ENCODE peak calls at places on chromosomes 5 and 9, in four cellular contexts. One of them, this sample, is unnamed.

GRCh38 chr9:133815781-133816180 is 77.6 kb upstream of the SARDH start:
- DNase-seq in LNCaP clone FGC: no peak
- DNase-seq in tibial nerve: no peak
- DNase-seq in fibroblast of the aortic adventitia: no peak
- DNase-seq in this sample: no peak

GRCh38 chr5:127229185-127229889 is 61.3 kb upstream of the MEGF10 start:
- DNase-seq in tibial nerve: peak; percentile 10
- DNase-seq in fibroblast of the aortic adventitia: peak; percentile 25
- DNase-seq in LNCaP clone FGC: no peak
- DNase-seq in this sample: peak; percentile 74

GRCh38 chr9:90611568-90611967 is 31.1 kb downstream of the DIRAS2 start:
- DNase-seq in fibroblast of the aortic adventitia: no peak
- DNase-seq in tibial nerve: no peak
- DNase-seq in LNCaP clone FGC: no peak
- DNase-seq in this sample: no peak

GRCh38 chr9:97710356-97711222 is 13.4 kb upstream of the XPA start:
- DNase-seq in LNCaP clone FGC: peak; percentile 27
- DNase-seq in tibial nerve: peak; percentile 47
- DNase-seq in fibroblast of the aortic adventitia: peak; percentile 78
- DNase-seq in this sample: peak; percentile 76

GRCh38 chr5:157599565-157599964 is 24.0 kb upstream of the ADAM19 start:
- DNase-seq in tibial nerve: no peak
- DNase-seq in LNCaP clone FGC: no peak
- DNase-seq in fibroblast of the aortic adventitia: no peak
- DNase-seq in this sample: no peak

GRCh38 chr9:122777935-122778671 is 10.6 kb upstream of the OR5C1 start:
- DNase-seq in fibroblast of the aortic adventitia: no peak
- DNase-seq in tibial nerve: no peak
- DNase-seq in LNCaP clone FGC: no peak
- DNase-seq in this sample: peak; percentile 28

GRCh38 chr5:163318707-163319106 is 118.7 kb upstream of the CCNG1 start:
- DNase-seq in LNCaP clone FGC: no peak
- DNase-seq in fibroblast of the aortic adventitia: no peak
- DNase-seq in tibial nerve: no peak
- DNase-seq in this sample: no peak

GRCh38 chr9:109320338-109320733 is 523 bp downstream of the EPB41L4B start:
- DNase-seq in tibial nerve: no peak
- DNase-seq in LNCaP clone FGC: no peak
- DNase-seq in fibroblast of the aortic adventitia: no peak
- DNase-seq in this sample: no peak

GRCh38 chr9:118444403-118444802 is 740.2 kb downstream of the TLR4 start:
- DNase-seq in LNCaP clone FGC: no peak
- DNase-seq in tibial nerve: no peak
- DNase-seq in fibroblast of the aortic adventitia: no peak
- DNase-seq in this sample: no peak

GRCh38 chr5:143235423-143235822 is 168.1 kb downstream of the NR3C1 start:
- DNase-seq in LNCaP clone FGC: no peak
- DNase-seq in tibial nerve: peak; percentile 28
- DNase-seq in fibroblast of the aortic adventitia: peak; percentile 87
- DNase-seq in this sample: peak; percentile 91

GRCh38 chr9:131017067-131017466 is 8.1 kb downstream of the LAMC3 start:
- DNase-seq in fibroblast of the aortic adventitia: no peak
- DNase-seq in LNCaP clone FGC: no peak
- DNase-seq in tibial nerve: no peak
- DNase-seq in this sample: no peak

GRCh38 chr5:171966270-171966669 is 40.2 kb downstream of the FBXW11 start:
- DNase-seq in LNCaP clone FGC: no peak
- DNase-seq in tibial nerve: no peak
- DNase-seq in fibroblast of the aortic adventitia: no peak
- DNase-seq in this sample: no peak

GRCh38 chr5:143554194-143554717 is 150.8 kb upstream of the NR3C1 start:
- DNase-seq in tibial nerve: no peak
- DNase-seq in fibroblast of the aortic adventitia: peak; percentile 98
- DNase-seq in LNCaP clone FGC: no peak
- DNase-seq in this sample: peak; percentile 97

GRCh38 chr9:109487247-109487646 is 10.9 kb downstream of the PTPN3 start:
- DNase-seq in tibial nerve: no peak
- DNase-seq in LNCaP clone FGC: no peak
- DNase-seq in fibroblast of the aortic adventitia: no peak
- DNase-seq in this sample: peak; percentile 46

GRCh38 chr5:123438902-123439301 is 15.7 kb upstream of the CEP120 start:
- DNase-seq in tibial nerve: no peak
- DNase-seq in LNCaP clone FGC: peak; percentile 62
- DNase-seq in fibroblast of the aortic adventitia: no peak
- DNase-seq in this sample: peak; percentile 42

GRCh38 chr5:140868721-140869554 is at the start of gene PCDHA11:
- DNase-seq in tibial nerve: no peak
- DNase-seq in LNCaP clone FGC: no peak
- DNase-seq in fibroblast of the aortic adventitia: no peak
- DNase-seq in this sample: peak; percentile 15

GRCh38 chr9:137224850-137225694 is at the start of gene CYSRT1:
- DNase-seq in LNCaP clone FGC: no peak
- DNase-seq in tibial nerve: no peak
- DNase-seq in fibroblast of the aortic adventitia: no peak
- DNase-seq in this sample: peak; percentile 34

GRCh38 chr5:66440202-66440680 is 156.0 kb upstream of the MAST4 start:
- DNase-seq in LNCaP clone FGC: no peak
- DNase-seq in tibial nerve: no peak
- DNase-seq in fibroblast of the aortic adventitia: peak; percentile 99
- DNase-seq in this sample: peak; percentile 60

GRCh38 chr5:113474100-113474700 is 14.1 kb downstream of the MCC start:
- DNase-seq in LNCaP clone FGC: no peak
- DNase-seq in tibial nerve: no peak
- DNase-seq in fibroblast of the aortic adventitia: no peak
- DNase-seq in this sample: no peak

GRCh38 chr9:116939605-116940004 is 252.5 kb downstream of the TRIM32 start:
- DNase-seq in fibroblast of the aortic adventitia: peak; percentile 3
- DNase-seq in LNCaP clone FGC: no peak
- DNase-seq in tibial nerve: no peak
- DNase-seq in this sample: no peak

GRCh38 chr5:7815757-7816534 is 35.0 kb downstream of the CFAP90 start:
- DNase-seq in LNCaP clone FGC: peak; percentile 26
- DNase-seq in fibroblast of the aortic adventitia: peak; percentile 50
- DNase-seq in tibial nerve: peak; percentile 85
- DNase-seq in this sample: peak; percentile 50

GRCh38 chr5:51685399-51685798 is 302.2 kb downstream of the ISL1 start:
- DNase-seq in tibial nerve: no peak
- DNase-seq in fibroblast of the aortic adventitia: no peak
- DNase-seq in LNCaP clone FGC: no peak
- DNase-seq in this sample: no peak

GRCh38 chr9:129702563-129702962 is 37.1 kb downstream of the PRRX2 start:
- DNase-seq in tibial nerve: peak; percentile 52
- DNase-seq in fibroblast of the aortic adventitia: peak; percentile 91
- DNase-seq in LNCaP clone FGC: no peak
- DNase-seq in this sample: peak; percentile 89

DNA sequence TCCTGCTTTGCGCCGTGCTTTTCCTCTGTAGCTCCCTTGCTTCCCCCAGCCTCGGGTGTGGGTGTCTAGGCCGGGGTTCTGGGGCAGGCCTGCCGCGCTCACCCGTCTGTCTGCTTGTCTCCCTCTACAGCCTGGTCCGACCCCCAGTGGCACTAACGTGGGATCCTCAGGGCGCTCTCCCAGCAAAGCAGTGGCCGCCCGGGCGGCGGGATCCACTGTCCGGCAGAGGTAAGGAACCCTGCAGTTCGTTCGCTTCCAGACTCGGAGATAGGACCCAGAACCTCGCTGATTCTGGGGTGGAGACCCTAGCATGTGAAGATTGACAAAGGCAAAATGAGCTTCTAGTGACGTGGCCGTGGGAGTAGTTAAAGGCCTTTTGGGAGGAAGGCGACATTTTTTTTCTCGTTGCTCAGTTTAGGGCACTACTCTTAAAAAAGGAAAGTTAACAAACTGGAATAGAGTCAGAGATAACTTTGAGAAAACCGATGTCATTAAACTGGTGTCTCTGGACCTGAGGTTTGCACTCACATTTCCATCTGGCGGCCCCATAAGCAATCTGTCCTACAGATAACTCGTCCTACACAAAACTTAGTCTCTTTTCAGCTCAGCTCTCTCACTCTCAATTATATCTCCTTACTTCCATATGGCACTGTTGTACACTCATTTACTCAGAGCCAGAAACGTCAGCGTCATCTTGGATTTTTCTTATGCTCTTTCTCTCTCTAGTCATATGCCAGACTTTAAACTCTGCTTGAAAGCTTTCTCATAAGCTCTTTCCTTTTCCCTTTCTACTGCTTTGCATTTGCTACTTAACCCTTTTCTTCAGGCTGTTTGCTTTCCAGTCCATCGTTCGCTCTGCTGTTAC is 566 bp downstream of the SEC61B start:
- DNase-seq in tibial nerve: no peak
- DNase-seq in LNCaP clone FGC: no peak
- DNase-seq in fibroblast of the aortic adventitia: peak; percentile 40
- DNase-seq in this sample: peak; percentile 13
- TF ChIP-seq CTCF in tibial nerve: no peak
- TF ChIP-seq CTCF in LNCaP clone FGC: no peak
- TF ChIP-seq CTCF in fibroblast of the aortic adventitia: no peak
- TF ChIP-seq CTCF in this sample: no peak

DNA sequence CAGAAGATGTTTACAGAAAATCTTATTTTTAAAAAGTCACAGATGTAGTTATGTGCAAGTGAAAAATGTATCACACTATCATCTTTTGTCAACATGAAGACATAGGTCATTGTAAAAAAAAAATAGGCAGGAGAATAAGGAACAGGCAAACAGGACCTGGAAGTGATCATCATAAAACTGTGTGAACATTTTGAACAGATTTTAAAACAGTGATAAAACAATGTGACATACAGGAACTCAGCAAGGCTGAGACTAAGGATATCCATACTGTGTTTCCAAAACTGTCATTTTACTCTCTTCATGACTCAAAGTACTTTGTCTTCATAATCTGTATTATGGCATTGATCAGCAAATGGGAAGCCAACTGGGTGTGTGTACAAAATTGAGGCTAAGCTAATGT is 978.5 kb upstream of the NUDT12 start:
- DNase-seq in fibroblast of the aortic adventitia: no peak
- DNase-seq in tibial nerve: no peak
- DNase-seq in LNCaP clone FGC: no peak
- DNase-seq in this sample: no peak
- H3K4me3 ChIP-seq in fibroblast of the aortic adventitia: no peak overlapping the region
- H3K4me3 ChIP-seq in tibial nerve: no peak overlapping the region
- H3K4me3 ChIP-seq in LNCaP clone FGC: no peak overlapping the region
- H3K4me3 ChIP-seq in this sample: no peak overlapping the region

GRCh38 chr5:119439140-119439625 is 13.1 kb upstream of the HSD17B4 start:
- DNase-seq in LNCaP clone FGC: no peak
- DNase-seq in fibroblast of the aortic adventitia: no peak
- DNase-seq in tibial nerve: no peak
- DNase-seq in this sample: peak; percentile 22

GRCh38 chr5:119435436-119436132 is 16.7 kb upstream of the HSD17B4 start:
- DNase-seq in tibial nerve: peak; percentile 42
- DNase-seq in fibroblast of the aortic adventitia: peak; percentile 52
- DNase-seq in LNCaP clone FGC: no peak
- DNase-seq in this sample: peak; percentile 69
- TF ChIP-seq CTCF in tibial nerve: peak; percentile 41
- TF ChIP-seq CTCF in fibroblast of the aortic adventitia: peak; percentile 67
- TF ChIP-seq CTCF in LNCaP clone FGC: no peak
- TF ChIP-seq CTCF in this sample: peak; percentile 53

GRCh38 chr5:150153957-150154617 is 1.6 kb downstream of the PDGFRB start:
- DNase-seq in fibroblast of the aortic adventitia: peak; percentile 78
- DNase-seq in tibial nerve: no peak
- DNase-seq in LNCaP clone FGC: no peak
- DNase-seq in this sample: no peak

GRCh38 chr5:150154618-150155134 is 969 bp downstream of the PDGFRB start:
- DNase-seq in tibial nerve: no peak
- DNase-seq in fibroblast of the aortic adventitia: no peak
- DNase-seq in LNCaP clone FGC: no peak
- DNase-seq in this sample: no peak

GRCh38 chr5:150152636-150153462 is 2.8 kb downstream of the PDGFRB start:
- DNase-seq in tibial nerve: no peak
- DNase-seq in LNCaP clone FGC: no peak
- DNase-seq in fibroblast of the aortic adventitia: peak; percentile 53
- DNase-seq in this sample: no peak

GRCh38 chr5:150155258-150156032 is at the start of gene PDGFRB:
- DNase-seq in fibroblast of the aortic adventitia: peak; percentile 97
- DNase-seq in tibial nerve: peak; percentile 94
- DNase-seq in LNCaP clone FGC: no peak
- DNase-seq in this sample: peak; percentile 8

DNA sequence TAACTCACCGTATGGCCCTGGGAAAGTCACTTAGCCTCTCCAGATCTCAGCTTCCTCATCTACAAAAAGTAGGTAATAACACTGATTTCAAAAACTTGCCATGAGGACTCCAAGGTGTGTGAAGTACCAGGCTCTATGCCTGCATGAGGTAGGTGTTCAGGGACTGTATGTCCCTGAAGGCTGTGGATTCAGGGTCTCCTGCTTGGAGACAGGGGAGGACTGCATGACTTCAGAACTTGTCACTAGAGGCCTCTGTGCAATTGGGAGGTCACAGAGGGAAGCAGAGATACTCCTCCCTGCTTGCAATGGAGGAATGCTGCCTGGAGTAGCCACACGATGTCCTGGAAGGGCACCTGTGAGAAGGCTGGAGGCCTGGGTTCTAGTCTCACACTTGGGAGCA is 2.2 kb downstream of the PDGFRB start:
- DNase-seq in LNCaP clone FGC: no peak
- DNase-seq in fibroblast of the aortic adventitia: no peak
- DNase-seq in tibial nerve: no peak
- DNase-seq in this sample: no peak
- H3K4me3 ChIP-seq in LNCaP clone FGC: no peak overlapping the region
- H3K4me3 ChIP-seq in fibroblast of the aortic adventitia: peak overlapping the region; percentile 99
- H3K4me3 ChIP-seq in tibial nerve: peak overlapping the region; percentile 59
- H3K4me3 ChIP-seq in this sample: no peak overlapping the region

DNA sequence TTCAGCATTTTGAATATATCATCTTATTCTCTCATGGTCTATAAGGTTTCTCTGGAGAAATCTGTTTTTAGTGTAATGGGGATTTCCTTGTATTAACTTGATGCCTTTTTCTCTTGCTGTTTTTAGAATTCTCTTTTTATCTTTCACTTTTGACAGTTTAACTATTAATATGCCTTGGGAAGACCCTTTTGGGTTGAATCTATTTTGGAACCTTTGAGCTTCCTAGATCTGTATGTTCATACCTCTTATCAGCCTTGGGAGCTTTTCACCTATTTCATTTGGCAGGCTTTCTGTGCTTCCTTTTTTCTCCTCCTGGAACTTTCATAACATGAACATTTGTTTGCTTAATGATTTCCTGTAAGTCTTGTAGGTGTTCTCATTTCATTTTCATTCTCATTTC is 22.2 kb downstream of the RCL1 start:
- DNase-seq in tibial nerve: no peak
- DNase-seq in fibroblast of the aortic adventitia: no peak
- DNase-seq in LNCaP clone FGC: no peak
- DNase-seq in this sample: no peak
- TF ChIP-seq CTCF in tibial nerve: no peak
- TF ChIP-seq CTCF in fibroblast of the aortic adventitia: no peak
- TF ChIP-seq CTCF in LNCaP clone FGC: no peak
- TF ChIP-seq CTCF in this sample: no peak

GRCh38 chr9:79667716-79668458 is 96.1 kb downstream of the TLE4 start:
- DNase-seq in LNCaP clone FGC: peak; percentile 93
- DNase-seq in fibroblast of the aortic adventitia: no peak
- DNase-seq in tibial nerve: no peak
- DNase-seq in this sample: no peak
- H3K4me3 ChIP-seq in LNCaP clone FGC: no peak overlapping the region
- H3K4me3 ChIP-seq in fibroblast of the aortic adventitia: no peak overlapping the region
- H3K4me3 ChIP-seq in tibial nerve: no peak overlapping the region
- H3K4me3 ChIP-seq in this sample: no peak overlapping the region

GRCh38 chr5:149765932-149766331 is 35.8 kb downstream of the PPARGC1B start:
- DNase-seq in fibroblast of the aortic adventitia: no peak
- DNase-seq in LNCaP clone FGC: no peak
- DNase-seq in tibial nerve: no peak
- DNase-seq in this sample: no peak
- TF ChIP-seq CTCF in fibroblast of the aortic adventitia: no peak
- TF ChIP-seq CTCF in LNCaP clone FGC: no peak
- TF ChIP-seq CTCF in tibial nerve: peak; percentile 20
- TF ChIP-seq CTCF in this sample: peak; percentile 46

This sample was measured in epithelial cell of esophagus.